ENCODE peak calls at places on chromosomes 2 and 18, in ten cellular contexts. H, Q, B, G, L, P, T, V, S and F are unnamed samples.

GRCh38 chr2:149104221-149104620 is 65.7 kb downstream of the LYPD6B start:
- DNase-seq in H (no peak), Q (no peak), B (no peak), G (no peak), L (no peak), P (no peak), T (no peak), V (no peak), S (no peak), F (no peak)

GRCh38 chr2:28351621-28352020 is 41.0 kb upstream of the FOSL2 start:
- DNase-seq in H (no peak), Q (no peak), B (no peak), G (no peak), L (no peak), P (no peak), T (no peak), V (no peak), S (no peak), F (no peak)

GRCh38 chr2:214731008-214731407 is 78.5 kb downstream of the BARD1 start:
- DNase-seq in H (no peak), Q (no peak), B (peak), G (no peak), L (no peak), P (peak), T (no peak), V (no peak), S (no peak), F (no peak)

GRCh38 chr2:163401481-163401880 is 334.3 kb downstream of the FIGN start:
- DNase-seq in H (no peak), Q (no peak), B (no peak), G (peak), L (peak), P (peak), T (no peak), V (no peak), S (peak), F (no peak)

GRCh38 chr2:166671235-166671634 is 177.2 kb upstream of the SCN7A start:
- DNase-seq in H (no peak), Q (no peak), B (no peak), G (peak), L (peak), P (peak), T (no peak), V (no peak), S (no peak), F (no peak)

GRCh38 chr2:192729369-192729768 is 534.6 kb upstream of the TMEFF2 start:
- DNase-seq in H (no peak), Q (no peak), B (no peak), G (no peak), L (no peak), P (no peak), T (no peak), V (no peak), S (no peak), F (no peak)

GRCh38 chr2:173652311-173652710 is 297.6 kb downstream of the CDCA7 start:
- DNase-seq in H (no peak), Q (peak), B (peak), G (peak), L (peak), P (peak), T (no peak), V (no peak), S (peak), F (no peak)

GRCh38 chr2:69132960-69133590 is 120.1 kb downstream of the ANTXR1 start:
- DNase-seq in H (no peak), Q (no peak), B (no peak), G (peak), L (no peak), P (no peak), T (no peak), V (no peak), S (no peak), F (no peak)

GRCh38 chr2:233566141-233566956 is at the start of gene USP40:
- DNase-seq in H (peak), Q (peak), B (peak), G (peak), L (peak), P (peak), T (peak), V (peak), S (peak), F (peak)

GRCh38 chr18:77016936-77017335 is 115.6 kb downstream of the MBP start:
- DNase-seq in H (no peak), Q (no peak), B (no peak), G (no peak), L (no peak), P (no peak), T (no peak), V (no peak), S (no peak), F (peak)

GRCh38 chr2:188189356-188189755 is 102.3 kb upstream of the GULP1 start:
- DNase-seq in H (no peak), Q (no peak), B (no peak), G (peak), L (peak), P (no peak), T (no peak), V (no peak), S (no peak), F (no peak)

GRCh38 chr18:75125359-75126331 is 83.3 kb downstream of the PTGR3 start:
- DNase-seq in H (no peak), Q (no peak), B (peak), G (no peak), L (peak), P (no peak), T (no peak), V (no peak), S (no peak), F (no peak)

GRCh38 chr2:175605989-175606841 is 395.9 kb downstream of the LNPK start:
- DNase-seq in H (no peak), Q (no peak), B (no peak), G (no peak), L (no peak), P (no peak), T (no peak), V (no peak), S (no peak), F (no peak)

GRCh38 chr2:161165811-161166210 is 5.6 kb downstream of the TANK start:
- DNase-seq in H (no peak), Q (no peak), B (no peak), G (peak), L (no peak), P (peak), T (no peak), V (no peak), S (no peak), F (no peak)

GRCh38 chr2:147099845-147100244 is 745.0 kb upstream of the ACVR2A start:
- DNase-seq in H (no peak), Q (no peak), B (peak), G (no peak), L (no peak), P (no peak), T (no peak), V (no peak), S (peak), F (no peak)

GRCh38 chr18:45957100-45957499 is 10.0 kb downstream of the EPG5 start:
- DNase-seq in H (no peak), Q (no peak), B (no peak), G (peak), L (peak), P (peak), T (no peak), V (no peak), S (no peak), F (no peak)

GRCh38 chr2:45344071-45344470 is 267.0 kb downstream of the SRBD1 start:
- DNase-seq in H (no peak), Q (no peak), B (no peak), G (no peak), L (no peak), P (no peak), T (no peak), V (no peak), S (no peak), F (no peak)

GRCh38 chr2:88022522-88022921 is 6.2 kb upstream of the RNU2-63P start:
- DNase-seq in H (no peak), Q (no peak), B (no peak), G (no peak), L (no peak), P (no peak), T (no peak), V (peak), S (no peak), F (no peak)

GRCh38 chr2:232540441-232541041 is 1.0 kb downstream of the CHRNG start:
- DNase-seq in H (no peak), Q (no peak), B (no peak), G (no peak), L (no peak), P (no peak), T (no peak), V (no peak), S (no peak), F (no peak)

GRCh38 chr18:49813321-49814146 is at the start of gene ACAA2:
- DNase-seq in H (peak), Q (peak), B (peak), G (peak), L (peak), P (peak), T (peak), V (peak), S (peak), F (peak)

GRCh38 chr18:55153346-55153745 is 194.1 kb upstream of the CCDC68 start:
- DNase-seq in H (no peak), Q (no peak), B (no peak), G (no peak), L (no peak), P (no peak), T (no peak), V (no peak), S (no peak), F (no peak)

GRCh38 chr2:220775856-220776467 is 796.1 kb downstream of the EPHA4 start:
- DNase-seq in H (no peak), Q (no peak), B (peak), G (peak), L (no peak), P (peak), T (no peak), V (no peak), S (no peak), F (no peak)

GRCh38 chr2:32425719-32426141 is 68.9 kb downstream of the BIRC6 start:
- DNase-seq in H (no peak), Q (peak), B (peak), G (peak), L (peak), P (peak), T (no peak), V (no peak), S (no peak), F (no peak)

GRCh38 chr2:50448556-50448955 is 583.4 kb downstream of the NRXN1 start:
- DNase-seq in H (no peak), Q (no peak), B (no peak), G (no peak), L (no peak), P (no peak), T (no peak), V (no peak), S (no peak), F (no peak)

GRCh38 chr2:46098606-46099005 is 198.6 kb upstream of the EPAS1 start:
- DNase-seq in H (no peak), Q (peak), B (no peak), G (peak), L (peak), P (peak), T (no peak), V (no peak), S (peak), F (no peak)

GRCh38 chr2:39216495-39217191 is 27.1 kb downstream of the CDKL4 start:
- DNase-seq in H (no peak), Q (no peak), B (no peak), G (no peak), L (no peak), P (no peak), T (no peak), V (peak), S (no peak), F (peak)

GRCh38 chr2:61179701-61180639 is 18.0 kb downstream of the C2orf74 start:
- DNase-seq in H (no peak), Q (no peak), B (no peak), G (peak), L (peak), P (peak), T (peak), V (no peak), S (no peak), F (peak)
- H3K4me3 ChIP-seq in H (no peak), Q (no peak), B (no peak), G (no peak), L (no peak), P (peak), T (no peak), V (no peak), S (no peak), F (no peak)

GRCh38 chr2:169716229-169716886 is 17.3 kb upstream of the KLHL23 start:
- DNase-seq in H (no peak), Q (no peak), B (no peak), G (peak), L (peak), P (peak), T (no peak), V (peak), S (no peak), F (peak)

GRCh38 chr2:169717691-169718063 is 16.0 kb upstream of the KLHL23 start:
- DNase-seq in H (no peak), Q (no peak), B (no peak), G (no peak), L (no peak), P (no peak), T (no peak), V (no peak), S (no peak), F (no peak)

GRCh38 chr2:169718930-169719504 is 14.6 kb upstream of the KLHL23 start:
- DNase-seq in H (no peak), Q (no peak), B (no peak), G (no peak), L (no peak), P (no peak), T (no peak), V (no peak), S (no peak), F (no peak)

GRCh38 chr2:169715379-169716228 is 18.0 kb upstream of the KLHL23 start:
- DNase-seq in H (no peak), Q (no peak), B (no peak), G (peak), L (no peak), P (peak), T (peak), V (peak), S (no peak), F (peak)

DNA sequence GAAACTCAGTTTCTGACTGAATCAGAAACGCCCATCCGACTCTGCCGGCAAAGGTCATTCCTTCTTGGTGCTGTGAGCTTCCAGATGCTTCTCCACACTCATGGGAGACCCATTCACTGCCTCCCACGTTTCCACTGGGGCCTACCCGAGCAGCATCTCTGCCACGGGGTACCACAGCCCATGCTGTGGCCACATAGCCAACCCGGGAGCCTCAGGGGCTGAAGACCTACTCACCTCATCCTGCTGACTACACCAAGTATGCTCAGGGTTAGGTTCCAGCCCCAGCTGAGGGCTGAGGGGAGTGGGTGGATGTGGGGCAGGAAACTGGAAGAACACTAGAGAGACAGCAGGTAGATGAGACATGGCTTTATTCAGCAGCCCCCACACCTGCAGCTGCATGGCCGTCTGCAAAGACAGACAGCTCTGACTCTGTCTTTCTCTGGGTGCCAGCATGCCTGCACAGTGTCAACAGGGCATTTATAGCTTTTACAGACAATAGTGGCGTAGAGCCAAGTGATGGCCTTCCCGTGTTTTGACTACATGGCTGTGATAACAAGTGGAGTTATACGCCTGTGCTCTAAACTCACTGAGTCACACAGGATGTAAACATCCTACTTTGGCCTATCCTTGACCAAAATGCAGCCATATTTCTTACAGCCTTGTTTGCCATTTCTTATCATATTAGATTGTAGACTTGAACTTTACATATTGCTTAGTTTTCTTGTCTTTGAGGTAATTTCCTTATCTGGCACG is 16.5 kb upstream of the KLHL23 start:
- DNase-seq in H (no peak), Q (no peak), B (no peak), G (peak), L (peak), P (no peak), T (no peak), V (peak), S (no peak), F (peak)
- H3K4me3 ChIP-seq in H (no peak), Q (no peak), B (no peak), G (no peak), L (no peak), P (no peak), T (no peak), V (no peak), S (no peak), F (no peak)

GRCh38 chr2:157932480-157933205 is 56.5 kb upstream of the ACVR1 start:
- DNase-seq in H (peak), Q (no peak), B (peak), G (no peak), L (no peak), P (no peak), T (no peak), V (no peak), S (no peak), F (no peak)
- H3K4me3 ChIP-seq in H (no peak), Q (no peak), B (no peak), G (no peak), L (no peak), P (no peak), T (no peak), V (no peak), S (no peak), F (no peak)

DNA sequence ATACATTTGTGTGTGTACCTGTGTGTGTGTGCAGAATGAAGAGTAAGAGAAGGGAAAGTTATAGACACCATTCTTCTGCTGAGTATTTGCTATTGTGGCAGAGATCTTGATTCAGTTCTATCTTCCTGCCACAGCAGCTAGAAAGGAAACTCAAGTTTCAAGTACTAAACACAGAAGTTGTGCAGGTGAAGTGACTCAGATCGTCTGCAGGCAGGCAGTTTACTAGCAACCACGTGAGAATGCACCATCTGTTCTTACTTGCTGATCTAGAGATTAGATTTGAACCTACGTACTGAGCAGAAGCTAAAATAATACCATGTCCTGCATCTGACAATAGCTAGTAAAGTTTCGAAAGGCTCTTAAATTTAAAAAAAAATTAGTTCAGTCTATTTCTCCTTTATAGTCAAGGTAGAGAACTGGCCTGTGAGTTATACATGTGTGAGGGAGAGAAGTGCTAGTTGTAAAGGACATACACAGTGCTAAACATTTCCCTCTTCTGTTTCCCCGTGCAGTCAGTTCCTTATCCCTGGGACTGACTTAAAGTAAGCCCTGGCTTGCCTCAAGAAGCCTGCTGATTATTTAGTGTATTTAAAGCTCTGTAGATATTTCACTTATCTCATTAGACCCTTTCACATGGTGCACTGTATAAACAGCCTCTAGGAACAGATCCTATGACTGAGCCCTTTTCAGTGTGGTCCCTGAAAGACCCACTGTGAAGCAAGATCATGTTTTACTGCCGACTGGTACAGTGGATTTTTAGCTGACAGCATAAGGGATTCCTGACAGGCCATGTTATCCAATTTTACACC is 45.0 kb downstream of the SLC38A11 start:
- DNase-seq in H (no peak), Q (no peak), B (peak), G (peak), L (peak), P (peak), T (peak), V (peak), S (peak), F (no peak)
- H3K4me3 ChIP-seq in H (no peak), Q (no peak), B (no peak), G (no peak), L (no peak), P (no peak), T (no peak), V (no peak), S (no peak), F (no peak)

GRCh38 chr2:33528551-33528950 is 52.1 kb downstream of the RASGRP3 start:
- DNase-seq in H (no peak), Q (no peak), B (no peak), G (no peak), L (no peak), P (no peak), T (no peak), V (no peak), S (no peak), F (no peak)

GRCh38 chr2:33531345-33532059 is 55.1 kb downstream of the RASGRP3 start:
- DNase-seq in H (no peak), Q (no peak), B (no peak), G (peak), L (peak), P (peak), T (no peak), V (no peak), S (no peak), F (no peak)

GRCh38 chr2:33532146-33532545 is 55.7 kb downstream of the RASGRP3 start:
- DNase-seq in H (no peak), Q (no peak), B (no peak), G (no peak), L (no peak), P (no peak), T (no peak), V (no peak), S (no peak), F (no peak)

GRCh38 chr2:33530614-33531344 is 54.3 kb downstream of the RASGRP3 start:
- DNase-seq in H (no peak), Q (no peak), B (no peak), G (no peak), L (no peak), P (no peak), T (no peak), V (no peak), S (no peak), F (no peak)

GRCh38 chr2:33529771-33530481 is 53.5 kb downstream of the RASGRP3 start:
- DNase-seq in H (no peak), Q (peak), B (peak), G (peak), L (peak), P (peak), T (no peak), V (no peak), S (peak), F (no peak)
- H3K4me3 ChIP-seq in H (no peak), Q (no peak), B (no peak), G (no peak), L (no peak), P (no peak), T (no peak), V (no peak), S (no peak), F (no peak)

GRCh38 chr2:12560618-12561017 is 156.1 kb upstream of the TRIB2 start:
- DNase-seq in H (no peak), Q (no peak), B (no peak), G (no peak), L (no peak), P (no peak), T (no peak), V (no peak), S (no peak), F (no peak)
- H3K4me3 ChIP-seq in H (no peak), Q (no peak), B (no peak), G (no peak), L (no peak), P (no peak), T (no peak), V (no peak), S (no peak), F (no peak)

GRCh38 chr18:25503567-25504081 is 151.7 kb upstream of the ZNF521 start:
- DNase-seq in H (peak), Q (peak), B (peak), G (peak), L (peak), P (peak), T (peak), V (peak), S (no peak), F (peak)
- H3K4me3 ChIP-seq in H (no peak), Q (peak), B (peak), G (peak), L (peak), P (peak), T (peak), V (peak), S (no peak), F (no peak)